ENCODE peak calls at places on chromosome 10, in eight cellular contexts. One of them, this sample, is unnamed. For H3K4me1, the result is how much of the 10 kb centered on the place peaks cover.

GRCh38 chr10:43689618-43689954 is 40.9 kb upstream of the ZNF32 start:
- DNase-seq in transverse colon: peak
- DNase-seq in HepG2: no peak
- DNase-seq in stomach: peak
- DNase-seq in vagina: no peak
- DNase-seq in HCT116: no peak
- DNase-seq in Panc1: no peak
- DNase-seq in GM23338: peak
- DNase-seq in this sample: peak

GRCh38 chr10:58241346-58241745 is 26.3 kb downstream of the IPMK start:
- DNase-seq in HCT116: no peak
- DNase-seq in Panc1: no peak
- DNase-seq in vagina: no peak
- DNase-seq in transverse colon: no peak
- DNase-seq in GM23338: no peak
- DNase-seq in HepG2: no peak
- DNase-seq in stomach: no peak
- DNase-seq in this sample: no peak

GRCh38 chr10:97894092-97894491 is 44.4 kb downstream of the GOLGA7B start:
- DNase-seq in vagina: no peak
- DNase-seq in GM23338: no peak
- DNase-seq in HepG2: no peak
- DNase-seq in stomach: no peak
- DNase-seq in Panc1: no peak
- DNase-seq in transverse colon: no peak
- DNase-seq in HCT116: no peak
- DNase-seq in this sample: no peak

GRCh38 chr10:113294868-113295267 is 258.0 kb upstream of the HABP2 start:
- DNase-seq in GM23338: no peak
- DNase-seq in stomach: no peak
- DNase-seq in transverse colon: no peak
- DNase-seq in HCT116: no peak
- DNase-seq in HepG2: no peak
- DNase-seq in vagina: no peak
- DNase-seq in Panc1: no peak
- DNase-seq in this sample: peak

GRCh38 chr10:126128581-126128980 is 232.2 kb downstream of the FANK1 start:
- DNase-seq in Panc1: no peak
- DNase-seq in GM23338: no peak
- DNase-seq in HepG2: no peak
- DNase-seq in HCT116: no peak
- DNase-seq in transverse colon: no peak
- DNase-seq in vagina: no peak
- DNase-seq in stomach: no peak
- DNase-seq in this sample: no peak

GRCh38 chr10:119282446-119282845 is 75.1 kb downstream of the GRK5 start:
- DNase-seq in GM23338: no peak
- DNase-seq in HepG2: no peak
- DNase-seq in transverse colon: no peak
- DNase-seq in HCT116: no peak
- DNase-seq in stomach: no peak
- DNase-seq in vagina: no peak
- DNase-seq in Panc1: no peak
- DNase-seq in this sample: no peak

GRCh38 chr10:7264313-7264741 is 146.5 kb downstream of the SFMBT2 start:
- DNase-seq in GM23338: no peak
- DNase-seq in transverse colon: no peak
- DNase-seq in HCT116: no peak
- DNase-seq in stomach: peak
- DNase-seq in vagina: no peak
- DNase-seq in Panc1: no peak
- DNase-seq in HepG2: no peak
- DNase-seq in this sample: no peak

GRCh38 chr10:93071674-93072224 is 1.9 kb upstream of the CYP26A1 start:
- DNase-seq in GM23338: peak
- DNase-seq in Panc1: no peak
- DNase-seq in vagina: no peak
- DNase-seq in HCT116: no peak
- DNase-seq in transverse colon: peak
- DNase-seq in stomach: no peak
- DNase-seq in HepG2: peak
- DNase-seq in this sample: peak

GRCh38 chr10:86373828-86374227 is 7.2 kb upstream of the GRID1 start:
- DNase-seq in Panc1: no peak
- DNase-seq in stomach: peak
- DNase-seq in GM23338: no peak
- DNase-seq in vagina: peak
- DNase-seq in HepG2: no peak
- DNase-seq in HCT116: no peak
- DNase-seq in transverse colon: no peak
- DNase-seq in this sample: no peak

GRCh38 chr10:71241899-71242620 is 29.7 kb downstream of the UNC5B start:
- DNase-seq in vagina: no peak
- DNase-seq in HepG2: no peak
- DNase-seq in transverse colon: no peak
- DNase-seq in HCT116: no peak
- DNase-seq in stomach: no peak
- DNase-seq in GM23338: no peak
- DNase-seq in Panc1: no peak
- DNase-seq in this sample: no peak

GRCh38 chr10:77182803-77183202 is 454.8 kb downstream of the KCNMA1 start:
- DNase-seq in GM23338: no peak
- DNase-seq in transverse colon: no peak
- DNase-seq in HCT116: no peak
- DNase-seq in stomach: no peak
- DNase-seq in HepG2: no peak
- DNase-seq in Panc1: no peak
- DNase-seq in vagina: no peak
- DNase-seq in this sample: no peak

GRCh38 chr10:79264942-79265341 is 82.3 kb upstream of the PPIF start:
- DNase-seq in HepG2: no peak
- DNase-seq in transverse colon: no peak
- DNase-seq in Panc1: no peak
- DNase-seq in stomach: no peak
- DNase-seq in vagina: no peak
- DNase-seq in HCT116: no peak
- DNase-seq in GM23338: no peak
- DNase-seq in this sample: peak

GRCh38 chr10:35331894-35332640 is 4.2 kb upstream of the CCNY start:
- DNase-seq in transverse colon: no peak
- DNase-seq in vagina: no peak
- DNase-seq in Panc1: peak
- DNase-seq in GM23338: no peak
- DNase-seq in HepG2: peak
- DNase-seq in HCT116: peak
- DNase-seq in stomach: no peak
- DNase-seq in this sample: no peak

GRCh38 chr10:11293332-11293731 is 275.7 kb downstream of the CELF2 start:
- DNase-seq in HCT116: no peak
- DNase-seq in HepG2: no peak
- DNase-seq in vagina: peak
- DNase-seq in transverse colon: no peak
- DNase-seq in stomach: no peak
- DNase-seq in GM23338: no peak
- DNase-seq in Panc1: no peak
- DNase-seq in this sample: no peak

GRCh38 chr10:78229950-78230675 is 196.4 kb downstream of the RPS24 start:
- DNase-seq in vagina: no peak
- DNase-seq in transverse colon: no peak
- DNase-seq in Panc1: no peak
- DNase-seq in HCT116: no peak
- DNase-seq in GM23338: no peak
- DNase-seq in stomach: no peak
- DNase-seq in HepG2: no peak
- DNase-seq in this sample: no peak

GRCh38 chr10:95841711-95842498 is 65.9 kb upstream of the CC2D2B start:
- DNase-seq in GM23338: peak
- DNase-seq in stomach: peak
- DNase-seq in vagina: no peak
- DNase-seq in HepG2: peak
- DNase-seq in transverse colon: peak
- DNase-seq in Panc1: no peak
- DNase-seq in HCT116: peak
- DNase-seq in this sample: no peak

GRCh38 chr10:85105614-85106013 is 777.2 kb downstream of the CCSER2 start:
- DNase-seq in Panc1: no peak
- DNase-seq in transverse colon: no peak
- DNase-seq in vagina: no peak
- DNase-seq in GM23338: peak
- DNase-seq in HepG2: no peak
- DNase-seq in HCT116: peak
- DNase-seq in stomach: no peak
- DNase-seq in this sample: no peak

GRCh38 chr10:98417481-98417959 is 2.5 kb upstream of the PYROXD2 start:
- DNase-seq in vagina: no peak
- DNase-seq in Panc1: no peak
- DNase-seq in stomach: no peak
- DNase-seq in transverse colon: no peak
- DNase-seq in HepG2: no peak
- DNase-seq in HCT116: no peak
- DNase-seq in GM23338: no peak
- DNase-seq in this sample: no peak

GRCh38 chr10:110871236-110872084 is at the start of gene PDCD4:
- DNase-seq in Panc1: peak
- DNase-seq in GM23338: peak
- DNase-seq in stomach: peak
- DNase-seq in vagina: no peak
- DNase-seq in transverse colon: peak
- DNase-seq in HepG2: peak
- DNase-seq in HCT116: peak
- DNase-seq in this sample: peak
- H3K4me1 ChIP-seq in Panc1: under half
- H3K4me1 ChIP-seq in GM23338: under half
- H3K4me1 ChIP-seq in stomach: under half
- H3K4me1 ChIP-seq in vagina: half or more
- H3K4me1 ChIP-seq in transverse colon: under half
- H3K4me1 ChIP-seq in HepG2: under half
- H3K4me1 ChIP-seq in HCT116: under half
- H3K4me1 ChIP-seq in this sample: under half

GRCh38 chr10:72742077-72742476 is 50.1 kb downstream of the MCU start:
- DNase-seq in Panc1: no peak
- DNase-seq in HCT116: no peak
- DNase-seq in GM23338: no peak
- DNase-seq in transverse colon: no peak
- DNase-seq in stomach: no peak
- DNase-seq in vagina: no peak
- DNase-seq in HepG2: no peak
- DNase-seq in this sample: no peak

GRCh38 chr10:72744566-72744965 is 52.6 kb downstream of the MCU start:
- DNase-seq in Panc1: no peak
- DNase-seq in stomach: no peak
- DNase-seq in GM23338: no peak
- DNase-seq in transverse colon: no peak
- DNase-seq in HCT116: no peak
- DNase-seq in vagina: no peak
- DNase-seq in HepG2: no peak
- DNase-seq in this sample: no peak

GRCh38 chr10:72746606-72747357 is 54.8 kb downstream of the MCU start:
- DNase-seq in stomach: no peak
- DNase-seq in GM23338: no peak
- DNase-seq in transverse colon: no peak
- DNase-seq in Panc1: no peak
- DNase-seq in HCT116: no peak
- DNase-seq in vagina: no peak
- DNase-seq in HepG2: no peak
- DNase-seq in this sample: no peak

GRCh38 chr10:72740526-72740925 is 48.6 kb downstream of the MCU start:
- DNase-seq in stomach: peak
- DNase-seq in HepG2: peak
- DNase-seq in vagina: no peak
- DNase-seq in HCT116: peak
- DNase-seq in transverse colon: peak
- DNase-seq in Panc1: peak
- DNase-seq in GM23338: no peak
- DNase-seq in this sample: no peak

DNA sequence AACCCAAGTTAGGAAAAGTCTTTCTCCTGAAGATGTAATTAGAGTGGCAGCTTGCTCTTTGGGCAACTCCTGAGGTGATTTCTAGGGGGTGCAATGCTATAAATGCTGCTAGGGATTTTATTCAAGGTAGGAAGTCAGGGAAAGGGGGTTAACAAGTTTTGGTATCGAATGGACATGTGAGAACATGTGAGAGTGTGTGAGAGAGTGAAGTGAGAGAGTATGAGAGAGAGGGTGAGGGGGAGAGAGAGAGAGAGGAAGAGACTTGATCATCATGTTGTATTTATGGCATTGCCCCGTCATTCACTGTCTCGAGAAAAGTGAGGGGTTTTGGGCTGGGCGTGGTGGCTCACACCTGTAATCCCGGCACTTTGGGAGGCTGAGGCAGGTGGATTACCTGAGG is 50.9 kb downstream of the MCU start:
- DNase-seq in stomach: no peak
- DNase-seq in HepG2: no peak
- DNase-seq in vagina: no peak
- DNase-seq in HCT116: no peak
- DNase-seq in transverse colon: no peak
- DNase-seq in Panc1: no peak
- DNase-seq in GM23338: no peak
- DNase-seq in this sample: no peak
- TF ChIP-seq POLR2AphosphoS5 in stomach: no peak
- TF ChIP-seq POLR2AphosphoS5 in HepG2: no peak
- TF ChIP-seq POLR2AphosphoS5 in vagina: no peak
- TF ChIP-seq POLR2AphosphoS5 in HCT116: no peak
- TF ChIP-seq POLR2AphosphoS5 in transverse colon: no peak
- TF ChIP-seq POLR2AphosphoS5 in Panc1: no peak
- TF ChIP-seq POLR2AphosphoS5 in GM23338: no peak
- TF ChIP-seq POLR2AphosphoS5 in this sample: no peak

GRCh38 chr10:88228130-88228529 is 355.0 kb downstream of the RNLS start:
- DNase-seq in HepG2: no peak
- DNase-seq in vagina: no peak
- DNase-seq in Panc1: no peak
- DNase-seq in stomach: no peak
- DNase-seq in GM23338: no peak
- DNase-seq in transverse colon: no peak
- DNase-seq in HCT116: no peak
- DNase-seq in this sample: no peak
- H3K4me1 ChIP-seq in HepG2: under half
- H3K4me1 ChIP-seq in vagina: under half
- H3K4me1 ChIP-seq in Panc1: under half
- H3K4me1 ChIP-seq in stomach: under half
- H3K4me1 ChIP-seq in GM23338: under half
- H3K4me1 ChIP-seq in transverse colon: under half
- H3K4me1 ChIP-seq in HCT116: under half
- H3K4me1 ChIP-seq in this sample: under half

DNA sequence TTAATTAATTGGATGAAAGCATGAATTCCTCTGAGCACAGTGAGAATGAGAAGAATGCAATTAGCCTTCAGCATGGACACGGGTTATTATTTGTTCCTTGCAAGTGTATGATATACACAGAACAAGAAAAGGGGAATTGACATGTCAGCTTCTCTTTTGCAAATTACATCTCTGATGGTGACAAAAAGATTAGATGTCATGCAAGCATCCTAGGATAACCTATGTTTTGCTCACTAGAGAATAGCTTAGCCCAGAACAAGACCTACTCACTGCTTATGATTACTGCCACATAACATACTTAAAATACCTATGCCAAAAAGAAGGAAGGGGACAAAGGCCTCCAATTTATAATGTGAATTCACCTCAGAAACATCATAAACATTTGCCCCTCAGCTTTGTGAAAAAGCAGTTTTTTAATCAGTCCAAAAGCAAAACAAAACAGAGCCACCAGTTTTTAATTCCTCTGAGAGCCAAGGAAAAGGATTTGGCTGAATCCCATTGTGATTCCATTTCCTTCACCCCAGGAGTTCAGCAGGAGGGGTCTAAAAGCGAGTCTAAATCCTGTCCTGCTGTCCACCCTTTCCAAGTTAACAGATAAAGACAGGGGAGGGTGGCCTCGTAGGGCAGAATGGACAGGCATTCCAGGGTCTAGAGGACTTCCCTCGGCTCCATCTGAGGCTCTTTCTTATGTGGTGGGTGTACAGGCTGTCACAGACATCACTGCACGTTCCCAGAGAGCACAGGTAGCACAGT is 120.1 kb downstream of the ABLIM1 start:
- DNase-seq in vagina: no peak
- DNase-seq in Panc1: no peak
- DNase-seq in transverse colon: no peak
- DNase-seq in stomach: no peak
- DNase-seq in HCT116: no peak
- DNase-seq in HepG2: no peak
- DNase-seq in GM23338: peak
- DNase-seq in this sample: no peak
- TF ChIP-seq POLR2AphosphoS5 in vagina: no peak
- TF ChIP-seq POLR2AphosphoS5 in Panc1: no peak
- TF ChIP-seq POLR2AphosphoS5 in transverse colon: no peak
- TF ChIP-seq POLR2AphosphoS5 in stomach: no peak
- TF ChIP-seq POLR2AphosphoS5 in HCT116: no peak
- TF ChIP-seq POLR2AphosphoS5 in HepG2: no peak
- TF ChIP-seq POLR2AphosphoS5 in GM23338: no peak
- TF ChIP-seq POLR2AphosphoS5 in this sample: no peak

This sample was measured in breast epithelium.